ENCODE peak calls at places on chromosome 2, in eight cellular contexts. A is OCI-LY7, H is HCT116, N is hepatocyte, E is GM23338, W is neural progenitor cell, G is GM23248, Z is SK-N-SH. J is an unnamed sample.

GRCh38 chr2:234146087-234146826 is 95.8 kb downstream of the SPP2 start:
- DNase-seq in E (no peak), N (no peak), H (no peak), W (no peak), G (peak; percentile 85), Z (no peak), A (no peak), J (no peak)

GRCh38 chr2:118246726-118247125 is 158.5 kb downstream of the INSIG2 start:
- DNase-seq in A (no peak), H (no peak), E (no peak), N (no peak), G (peak; percentile 96), Z (no peak), W (no peak), J (no peak)

GRCh38 chr2:15773204-15773603 is 167.1 kb upstream of the MYCN start:
- DNase-seq in W (no peak), E (no peak), G (no peak), N (no peak), Z (no peak), A (no peak), H (no peak), J (no peak)

GRCh38 chr2:221447310-221447709 is 124.8 kb downstream of the EPHA4 start:
- DNase-seq in E (peak; percentile 51), H (no peak), A (no peak), Z (no peak), G (no peak), N (peak; percentile 48), W (peak; percentile 35), J (no peak)

GRCh38 chr2:102892693-102893290 is 131.0 kb downstream of the TMEM182 start:
- DNase-seq in H (no peak), E (peak; percentile 40), G (no peak), N (no peak), A (no peak), W (peak; percentile 77), Z (no peak), J (no peak)

GRCh38 chr2:1595274-1595673 is 149.0 kb downstream of the PXDN start:
- DNase-seq in N (no peak), G (no peak), W (no peak), E (no peak), Z (no peak), A (no peak), H (no peak), J (no peak)

GRCh38 chr2:45595724-45596435 is 15.2 kb downstream of the SRBD1 start:
- DNase-seq in W (no peak), N (no peak), E (no peak), G (peak; percentile 90), H (no peak), A (no peak), Z (no peak), J (no peak)

GRCh38 chr2:200310545-200310971 is 4.1 kb downstream of the SPATS2L start:
- DNase-seq in H (no peak), Z (no peak), A (no peak), N (no peak), G (peak; percentile 58), W (no peak), E (peak; percentile 59), J (no peak)

GRCh38 chr2:3605013-3605961 is 10.4 kb downstream of the COLEC11 start:
- DNase-seq in N (no peak), H (peak; percentile 82), G (peak; percentile 64), Z (peak; percentile 97), E (peak; percentile 24), W (no peak), A (peak; percentile 86), J (no peak)

GRCh38 chr2:193966590-193966989 is 1690.4 kb upstream of the SLC39A10 start:
- DNase-seq in A (no peak), G (peak; percentile 86), E (peak; percentile 51), H (peak; percentile 41), N (peak; percentile 45), Z (no peak), W (peak; percentile 58), J (no peak)

GRCh38 chr2:56680971-56681631 is 497.3 kb downstream of the CCDC85A start:
- DNase-seq in W (no peak), N (no peak), A (no peak), H (no peak), G (peak; percentile 41), Z (no peak), E (no peak), J (no peak)

GRCh38 chr2:182522428-182522896 is 95.6 kb upstream of the PDE1A start:
- DNase-seq in A (no peak), G (peak; percentile 17), E (no peak), Z (no peak), W (peak; percentile 49), H (no peak), N (no peak), J (no peak)

GRCh38 chr2:132416996-132417395 is 391 bp downstream of the GPR39 start:
- DNase-seq in A (no peak), N (no peak), Z (peak; percentile 23), W (no peak), G (no peak), E (no peak), H (no peak), J (no peak)

GRCh38 chr2:46655551-46656436 is 176.4 kb downstream of the TMEM247 start:
- DNase-seq in N (no peak), G (peak; percentile 88), A (no peak), W (no peak), H (no peak), Z (no peak), E (no peak), J (no peak)

GRCh38 chr2:226424971-226425370 is 374.6 kb downstream of the IRS1 start:
- DNase-seq in G (no peak), Z (no peak), E (no peak), W (peak; percentile 19), N (no peak), H (no peak), A (no peak), J (no peak)

GRCh38 chr2:40244251-40245010 is 207.5 kb downstream of the SLC8A1 start:
- DNase-seq in W (peak; percentile 84), A (peak; percentile 75), G (peak; percentile 77), Z (peak; percentile 42), E (peak; percentile 85), N (peak; percentile 68), H (peak; percentile 33), J (peak; percentile 45)
- H2AFZ ChIP-seq in W (no peak overlapping the region), A (peak overlapping the region; percentile 38), G (peak overlapping the region; percentile 35), Z (no peak overlapping the region), E (no peak overlapping the region), N (no peak overlapping the region), H (no peak overlapping the region), J (no peak overlapping the region)

GRCh38 chr2:68030529-68030928 is 32.3 kb downstream of the C1D start:
- DNase-seq in W (no peak), A (no peak), H (no peak), G (no peak), E (no peak), N (no peak), Z (no peak), J (no peak)

GRCh38 chr2:68024450-68024849 is 38.4 kb downstream of the C1D start:
- DNase-seq in A (no peak), G (no peak), Z (no peak), N (no peak), E (no peak), W (no peak), H (no peak), J (no peak)

GRCh38 chr2:68031546-68032160 is 31.2 kb downstream of the C1D start:
- DNase-seq in Z (peak; percentile 48), A (peak; percentile 70), N (peak; percentile 63), W (peak; percentile 65), E (peak; percentile 68), G (peak; percentile 77), H (peak; percentile 32), J (peak; percentile 69)

GRCh38 chr2:68031043-68031442 is 31.8 kb downstream of the C1D start:
- DNase-seq in Z (no peak), E (no peak), G (no peak), H (no peak), A (no peak), W (no peak), N (no peak), J (no peak)

GRCh38 chr2:68027959-68028358 is 34.8 kb downstream of the C1D start:
- DNase-seq in Z (no peak), G (peak; percentile 22), N (no peak), E (no peak), H (no peak), W (no peak), A (no peak), J (no peak)
- TF ChIP-seq EZH2phosphoT487 in Z (no peak), G (no peak), N (no peak), E (no peak), H (no peak), W (no peak), A (no peak), J (no peak)

GRCh38 chr2:230413465-230413864 is 2.5 kb upstream of the SP100 start:
- DNase-seq in G (no peak), H (no peak), N (no peak), A (no peak), E (no peak), Z (no peak), W (no peak), J (peak; percentile 8)

GRCh38 chr2:230411484-230412368 is 4.3 kb upstream of the SP100 start:
- DNase-seq in W (peak; percentile 66), Z (peak; percentile 85), G (peak; percentile 87), A (peak; percentile 63), E (peak; percentile 59), H (no peak), N (peak; percentile 78), J (peak; percentile 89)

GRCh38 chr2:230414302-230414701 is 1.7 kb upstream of the SP100 start:
- DNase-seq in W (no peak), Z (no peak), N (no peak), H (no peak), A (no peak), E (no peak), G (no peak), J (no peak)

GRCh38 chr2:230412369-230412706 is 3.7 kb upstream of the SP100 start:
- DNase-seq in E (no peak), H (no peak), G (no peak), W (no peak), A (no peak), Z (no peak), N (no peak), J (no peak)

GRCh38 chr2:230412846-230413245 is 3.2 kb upstream of the SP100 start:
- DNase-seq in Z (no peak), N (no peak), W (no peak), G (no peak), A (no peak), E (no peak), H (no peak), J (no peak)
- H3K4me2 ChIP-seq in Z (no peak overlapping the region), N (no peak overlapping the region), W (no peak overlapping the region), G (no peak overlapping the region), A (peak overlapping the region; percentile 74), E (no peak overlapping the region), H (no peak overlapping the region), J (no peak overlapping the region)

DNA sequence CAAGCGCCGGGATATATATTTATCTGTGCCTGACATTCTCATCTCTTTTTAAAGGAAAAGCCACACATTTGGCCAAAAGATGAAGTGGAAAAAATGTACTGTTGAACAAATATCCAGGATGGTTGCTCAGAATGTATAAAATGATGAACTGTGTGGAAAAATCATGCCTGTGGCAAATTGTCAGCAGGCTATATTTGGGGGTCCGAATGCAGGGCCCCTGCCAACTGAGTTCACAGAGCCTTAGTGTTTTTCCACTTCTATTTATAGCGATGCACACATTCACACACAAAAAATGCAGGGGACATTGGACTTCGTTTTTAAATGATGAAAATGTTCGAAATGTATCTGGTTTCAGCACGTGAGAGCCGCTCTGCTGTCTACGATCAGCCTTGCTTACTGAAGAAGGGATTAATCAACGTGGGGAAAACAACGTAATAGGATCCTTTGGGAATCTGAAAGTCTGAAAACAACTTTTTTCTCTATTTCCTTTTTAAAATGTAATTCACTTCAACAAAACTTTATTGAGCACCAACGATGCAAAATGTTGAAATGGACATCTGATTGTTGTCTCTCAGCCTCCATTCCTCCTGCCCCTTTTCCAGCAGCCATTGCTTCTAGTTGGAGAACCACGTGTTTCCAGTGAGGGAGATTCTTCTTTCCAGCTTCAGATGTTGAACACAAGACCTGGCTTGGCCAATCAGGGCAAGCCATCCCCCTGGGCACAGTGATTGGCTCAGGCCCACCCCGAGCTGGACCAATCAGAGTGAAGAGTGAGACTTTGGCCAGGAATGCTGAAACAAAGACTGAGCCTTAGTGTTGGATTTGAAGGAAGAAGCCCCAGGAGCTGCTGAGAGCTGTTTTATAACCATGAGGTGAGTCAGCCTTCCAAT is 59.2 kb downstream of the E2F6 start:
- DNase-seq in E (peak; percentile 35), W (no peak), H (no peak), N (peak; percentile 25), G (peak; percentile 60), Z (peak; percentile 46), A (no peak), J (no peak)
- H2AFZ ChIP-seq in E (no peak overlapping the region), W (no peak overlapping the region), H (no peak overlapping the region), N (no peak overlapping the region), G (peak overlapping the region; percentile 33), Z (peak overlapping the region; percentile 66), A (peak overlapping the region; percentile 26), J (no peak overlapping the region)

J was measured in MM.1S.